ENCODE peak calls at places on chromosomes 6 and 20, in nine cellular contexts. One of them, this sample, is unnamed.

GRCh38 chr20:7094438-7094997 is 327.0 kb downstream of the BMP2 start:
- DNase-seq in aorta: no peak
- DNase-seq in ACHN: peak; percentile 44
- DNase-seq in HEK293T: peak; percentile 55
- DNase-seq in HuH-7.5: no peak
- DNase-seq in activated CD8-positive, alpha-beta memory T cell treated with anti-CD3 and anti-CD28 coated beads for 4 hours: no peak
- DNase-seq in left ventricle myocardium inferior: no peak
- DNase-seq in activated T-cell treated with anti-CD3 and anti-CD28 coated beads for 1 hour: no peak
- DNase-seq in AG04450: no peak
- DNase-seq in this sample: no peak

GRCh38 chr6:29976588-29977424 is 34.5 kb downstream of the HLA-A start:
- DNase-seq in aorta: peak; percentile 92
- DNase-seq in ACHN: peak; percentile 79
- DNase-seq in HEK293T: peak; percentile 62
- DNase-seq in HuH-7.5: peak; percentile 59
- DNase-seq in activated CD8-positive, alpha-beta memory T cell treated with anti-CD3 and anti-CD28 coated beads for 4 hours: peak; percentile 26
- DNase-seq in left ventricle myocardium inferior: peak; percentile 93
- DNase-seq in activated T-cell treated with anti-CD3 and anti-CD28 coated beads for 1 hour: peak; percentile 34
- DNase-seq in AG04450: no peak
- DNase-seq in this sample: no peak

GRCh38 chr20:63885264-63886053 is 9.5 kb upstream of the DNAJC5 start:
- DNase-seq in aorta: no peak
- DNase-seq in ACHN: no peak
- DNase-seq in HEK293T: no peak
- DNase-seq in HuH-7.5: no peak
- DNase-seq in activated CD8-positive, alpha-beta memory T cell treated with anti-CD3 and anti-CD28 coated beads for 4 hours: no peak
- DNase-seq in left ventricle myocardium inferior: no peak
- DNase-seq in activated T-cell treated with anti-CD3 and anti-CD28 coated beads for 1 hour: no peak
- DNase-seq in AG04450: no peak
- DNase-seq in this sample: no peak

GRCh38 chr6:113556775-113557174 is 300.4 kb upstream of the MARCKS start:
- DNase-seq in aorta: no peak
- DNase-seq in ACHN: no peak
- DNase-seq in HEK293T: no peak
- DNase-seq in HuH-7.5: no peak
- DNase-seq in activated CD8-positive, alpha-beta memory T cell treated with anti-CD3 and anti-CD28 coated beads for 4 hours: no peak
- DNase-seq in left ventricle myocardium inferior: no peak
- DNase-seq in activated T-cell treated with anti-CD3 and anti-CD28 coated beads for 1 hour: no peak
- DNase-seq in AG04450: no peak
- DNase-seq in this sample: no peak

GRCh38 chr6:21031182-21031581 is 496.9 kb downstream of the CDKAL1 start:
- DNase-seq in aorta: no peak
- DNase-seq in ACHN: no peak
- DNase-seq in HEK293T: no peak
- DNase-seq in HuH-7.5: no peak
- DNase-seq in activated CD8-positive, alpha-beta memory T cell treated with anti-CD3 and anti-CD28 coated beads for 4 hours: no peak
- DNase-seq in left ventricle myocardium inferior: no peak
- DNase-seq in activated T-cell treated with anti-CD3 and anti-CD28 coated beads for 1 hour: no peak
- DNase-seq in AG04450: no peak
- DNase-seq in this sample: no peak

GRCh38 chr6:154593122-154593521 is 82.6 kb upstream of the CNKSR3 start:
- DNase-seq in aorta: peak; percentile 54
- DNase-seq in ACHN: no peak
- DNase-seq in HEK293T: peak; percentile 80
- DNase-seq in HuH-7.5: no peak
- DNase-seq in activated CD8-positive, alpha-beta memory T cell treated with anti-CD3 and anti-CD28 coated beads for 4 hours: no peak
- DNase-seq in left ventricle myocardium inferior: peak; percentile 44
- DNase-seq in activated T-cell treated with anti-CD3 and anti-CD28 coated beads for 1 hour: no peak
- DNase-seq in AG04450: no peak
- DNase-seq in this sample: no peak

GRCh38 chr20:44031001-44031574 is 116.4 kb downstream of the TOX2 start:
- DNase-seq in aorta: no peak
- DNase-seq in ACHN: no peak
- DNase-seq in HEK293T: no peak
- DNase-seq in HuH-7.5: no peak
- DNase-seq in activated CD8-positive, alpha-beta memory T cell treated with anti-CD3 and anti-CD28 coated beads for 4 hours: no peak
- DNase-seq in left ventricle myocardium inferior: no peak
- DNase-seq in activated T-cell treated with anti-CD3 and anti-CD28 coated beads for 1 hour: no peak
- DNase-seq in AG04450: no peak
- DNase-seq in this sample: no peak

GRCh38 chr6:85594197-85594930 is 706 bp upstream of the SNX14 start:
- DNase-seq in aorta: no peak
- DNase-seq in ACHN: peak; percentile 21
- DNase-seq in HEK293T: no peak
- DNase-seq in HuH-7.5: peak; percentile 27
- DNase-seq in activated CD8-positive, alpha-beta memory T cell treated with anti-CD3 and anti-CD28 coated beads for 4 hours: no peak
- DNase-seq in left ventricle myocardium inferior: no peak
- DNase-seq in activated T-cell treated with anti-CD3 and anti-CD28 coated beads for 1 hour: no peak
- DNase-seq in AG04450: no peak
- DNase-seq in this sample: no peak

GRCh38 chr6:89385156-89385667 is 26.9 kb downstream of the RRAGD start:
- DNase-seq in aorta: no peak
- DNase-seq in ACHN: peak; percentile 7
- DNase-seq in HEK293T: no peak
- DNase-seq in HuH-7.5: no peak
- DNase-seq in activated CD8-positive, alpha-beta memory T cell treated with anti-CD3 and anti-CD28 coated beads for 4 hours: no peak
- DNase-seq in left ventricle myocardium inferior: no peak
- DNase-seq in activated T-cell treated with anti-CD3 and anti-CD28 coated beads for 1 hour: no peak
- DNase-seq in AG04450: no peak
- DNase-seq in this sample: no peak

GRCh38 chr6:34059136-34059731 is 86.7 kb downstream of the GRM4 start:
- DNase-seq in aorta: no peak
- DNase-seq in ACHN: no peak
- DNase-seq in HEK293T: no peak
- DNase-seq in HuH-7.5: no peak
- DNase-seq in activated CD8-positive, alpha-beta memory T cell treated with anti-CD3 and anti-CD28 coated beads for 4 hours: no peak
- DNase-seq in left ventricle myocardium inferior: no peak
- DNase-seq in activated T-cell treated with anti-CD3 and anti-CD28 coated beads for 1 hour: no peak
- DNase-seq in AG04450: no peak
- DNase-seq in this sample: no peak

GRCh38 chr20:11195899-11196558 is 522.2 kb upstream of the JAG1 start:
- DNase-seq in aorta: no peak
- DNase-seq in ACHN: peak; percentile 37
- DNase-seq in HEK293T: no peak
- DNase-seq in HuH-7.5: no peak
- DNase-seq in activated CD8-positive, alpha-beta memory T cell treated with anti-CD3 and anti-CD28 coated beads for 4 hours: no peak
- DNase-seq in left ventricle myocardium inferior: no peak
- DNase-seq in activated T-cell treated with anti-CD3 and anti-CD28 coated beads for 1 hour: no peak
- DNase-seq in AG04450: no peak
- DNase-seq in this sample: no peak

GRCh38 chr6:9657994-9658393 is 756.9 kb downstream of the TFAP2A start:
- DNase-seq in aorta: no peak
- DNase-seq in ACHN: no peak
- DNase-seq in HEK293T: no peak
- DNase-seq in HuH-7.5: no peak
- DNase-seq in activated CD8-positive, alpha-beta memory T cell treated with anti-CD3 and anti-CD28 coated beads for 4 hours: no peak
- DNase-seq in left ventricle myocardium inferior: no peak
- DNase-seq in activated T-cell treated with anti-CD3 and anti-CD28 coated beads for 1 hour: no peak
- DNase-seq in AG04450: peak; percentile 46
- DNase-seq in this sample: no peak

GRCh38 chr6:50610562-50610961 is 102.8 kb upstream of the TFAP2D start:
- DNase-seq in aorta: no peak
- DNase-seq in ACHN: peak; percentile 16
- DNase-seq in HEK293T: no peak
- DNase-seq in HuH-7.5: no peak
- DNase-seq in activated CD8-positive, alpha-beta memory T cell treated with anti-CD3 and anti-CD28 coated beads for 4 hours: no peak
- DNase-seq in left ventricle myocardium inferior: no peak
- DNase-seq in activated T-cell treated with anti-CD3 and anti-CD28 coated beads for 1 hour: no peak
- DNase-seq in AG04450: no peak
- DNase-seq in this sample: no peak

GRCh38 chr6:111803804-111804203 is 69.4 kb downstream of the FYN start:
- DNase-seq in aorta: no peak
- DNase-seq in ACHN: no peak
- DNase-seq in HEK293T: no peak
- DNase-seq in HuH-7.5: no peak
- DNase-seq in activated CD8-positive, alpha-beta memory T cell treated with anti-CD3 and anti-CD28 coated beads for 4 hours: no peak
- DNase-seq in left ventricle myocardium inferior: no peak
- DNase-seq in activated T-cell treated with anti-CD3 and anti-CD28 coated beads for 1 hour: no peak
- DNase-seq in AG04450: peak; percentile 55
- DNase-seq in this sample: no peak

This sample was measured in esophagus squamous epithelium.